ENCODE peak calls at places on chromosomes 4 and X, in six cellular contexts. O is NCI-H460; A is fibroblast of villous mesenchyme; R is NCI-H2081; F is stimulated activated CD4-positive, alpha-beta T cell treated with anti-CD3 and anti-CD28 coated beads, TNF-alpha, amount 100 ng/mL, for 48 hours; V is activated CD4-positive, alpha-beta T cell treated with anti-CD3 and anti-CD28 coated beads, Interleukin-2, amount 50 U/mL, for 1 hour. P is an unnamed sample.
A peak's percentile ranks its signal among the peaks of the same experiment; 100 is the strongest.

GRCh38 chr4:144646523-144647094 is 653 bp downstream of the HHIP start:
- DNase-seq in O (no peak), A (no peak), V (no peak), R (no peak), F (no peak), P (no peak)

GRCh38 chr4:7273741-7274297 is 81.5 kb downstream of the SORCS2 start:
- DNase-seq in F (no peak), V (no peak), O (no peak), R (no peak), A (no peak), P (no peak)

GRCh38 chr4:26197018-26197779 is 123.6 kb upstream of the RBPJ start:
- DNase-seq in R (no peak), O (peak; percentile 33), F (peak; percentile 48), V (peak; percentile 50), A (peak; percentile 85), P (peak; percentile 7)

GRCh38 chr4:156578713-156579112 is 392.9 kb downstream of the PDGFC start:
- DNase-seq in V (no peak), O (no peak), F (no peak), A (no peak), R (no peak), P (no peak)

GRCh38 chr4:88897180-88897579 is 159.8 kb downstream of the FAM13A start:
- DNase-seq in V (no peak), A (no peak), F (no peak), R (no peak), O (no peak), P (no peak)

GRCh38 chr4:14415146-14415545 is 587.1 kb upstream of the CPEB2 start:
- DNase-seq in R (no peak), A (peak; percentile 19), O (no peak), F (no peak), V (no peak), P (no peak)

GRCh38 chrX:8815460-8816065 is 14.4 kb upstream of the FAM9A start:
- DNase-seq in O (peak; percentile 51), V (no peak), R (peak; percentile 40), A (peak; percentile 30), F (no peak), P (peak; percentile 40)

GRCh38 chr4:102466298-102466697 is 34.9 kb upstream of the NFKB1 start:
- DNase-seq in F (no peak), O (no peak), V (no peak), A (peak; percentile 17), R (no peak), P (no peak)

GRCh38 chr4:88759039-88759631 is 61.5 kb upstream of the NAP1L5 start:
- DNase-seq in O (no peak), A (peak; percentile 83), R (peak; percentile 4), V (no peak), F (no peak), P (no peak)

GRCh38 chr4:79682801-79683217 is 274.8 kb upstream of the GK2 start:
- DNase-seq in O (no peak), R (peak; percentile 79), A (no peak), F (no peak), V (no peak), P (no peak)

GRCh38 chr4:182653596-182653995 is 263.6 kb downstream of the DCTD start:
- DNase-seq in V (no peak), R (no peak), F (no peak), O (no peak), A (no peak), P (no peak)

GRCh38 chr4:6516281-6516680 is 43.9 kb upstream of the PPP2R2C start:
- DNase-seq in A (no peak), V (no peak), O (no peak), F (no peak), R (no peak), P (no peak)

GRCh38 chrX:56503941-56504673 is 59.3 kb upstream of the UBQLN2 start:
- DNase-seq in O (no peak), A (no peak), F (no peak), V (no peak), R (no peak), P (no peak)

GRCh38 chr4:183738081-183738673 is 79.1 kb downstream of the TRAPPC11 start:
- DNase-seq in F (no peak), V (no peak), R (no peak), A (no peak), O (no peak), P (no peak)

GRCh38 chrX:93673869-93674271 is at the start of gene FAM133A:
- DNase-seq in O (peak; percentile 44), R (peak; percentile 54), A (peak; percentile 2), V (no peak), F (no peak), P (no peak)

GRCh38 chr4:141329174-141329569 is 108.5 kb downstream of the ZNF330 start:
- DNase-seq in R (no peak), A (peak; percentile 97), V (no peak), O (peak; percentile 63), F (no peak), P (no peak)

GRCh38 chr4:6625256-6625655 is 15.2 kb upstream of the MRFAP1 start:
- DNase-seq in V (no peak), O (no peak), A (no peak), F (no peak), R (no peak), P (no peak)

GRCh38 chr4:81069706-81070331 is 39.3 kb downstream of the BMP3 start:
- DNase-seq in F (peak; percentile 40), O (peak; percentile 81), R (peak; percentile 45), V (peak; percentile 42), A (peak; percentile 86), P (peak; percentile 7)

GRCh38 chr4:108359936-108360681 is 191.4 kb upstream of the LEF1 start:
- DNase-seq in O (no peak), F (no peak), R (no peak), A (no peak), V (no peak), P (no peak)

GRCh38 chr4:110527156-110527555 is 51.2 kb downstream of the ENPEP start:
- DNase-seq in V (no peak), O (no peak), A (no peak), R (no peak), F (peak; percentile 5), P (no peak)

GRCh38 chrX:134026732-134027311 is 41.4 kb upstream of the GPC3 start:
- DNase-seq in A (peak; percentile 28), F (peak; percentile 30), V (peak; percentile 0), R (peak; percentile 3), O (peak; percentile 36), P (peak; percentile 40)

GRCh38 chrX:38578152-38578551 is 16.8 kb downstream of the TSPAN7 start:
- DNase-seq in V (no peak), R (no peak), F (no peak), A (no peak), O (no peak), P (no peak)